ENCODE peak calls at places on chromosomes 11 and 22, in four cellular contexts. P is GM12878, T is stomach, F is HCT116. A is an unnamed sample.

GRCh38 chr11:64715756-64716470 is 7.1 kb downstream of the NRXN2 start:
- DNase-seq in P (no peak), T (no peak), F (no peak), A (no peak)

GRCh38 chr11:126628790-126629621 is 273.5 kb downstream of the ST3GAL4 start:
- DNase-seq in P (no peak), T (no peak), F (no peak), A (no peak)

GRCh38 chr11:41281131-41281742 is 178.2 kb downstream of the LRRC4C start:
- DNase-seq in P (no peak), T (no peak), F (no peak), A (no peak)

GRCh38 chr11:15621565-15621964 is 506.8 kb downstream of the INSC start:
- DNase-seq in P (no peak), T (no peak), F (no peak), A (no peak)

GRCh38 chr11:128776434-128777284 is 82.8 kb downstream of the FLI1 start:
- DNase-seq in P (no peak), T (peak; percentile 49), F (peak; percentile 22), A (no peak)

GRCh38 chr11:37929100-37929649 is 1331.1 kb upstream of the RAG2 start:
- DNase-seq in P (no peak), T (no peak), F (no peak), A (no peak)

GRCh38 chr22:25736378-25737011 is 5.5 kb upstream of the MYO18B start:
- DNase-seq in P (no peak), T (no peak), F (no peak), A (no peak)

GRCh38 chr11:77656362-77656761 is 18.8 kb upstream of the CLNS1A start:
- DNase-seq in P (no peak), T (no peak), F (no peak), A (no peak)

GRCh38 chr11:66727883-66728759 is 895 bp downstream of the SPTBN2 start:
- DNase-seq in P (no peak), T (no peak), F (no peak), A (no peak)

GRCh38 chr11:35526370-35526792 is 965 bp upstream of the PAMR1 start:
- DNase-seq in P (no peak), T (no peak), F (peak; percentile 27), A (no peak)

GRCh38 chr11:35615911-35616900 is 2.1 kb upstream of the FJX1 start:
- DNase-seq in P (no peak), T (no peak), F (no peak), A (no peak)

GRCh38 chr11:119743041-119743440 is 14.0 kb upstream of the NECTIN1 start:
- DNase-seq in P (no peak), T (no peak), F (no peak), A (no peak)

GRCh38 chr11:69003301-69003865 is 9.7 kb downstream of the MRGPRF start:
- DNase-seq in P (no peak), T (no peak), F (no peak), A (no peak)

GRCh38 chr11:12287374-12288211 is 89.8 kb upstream of the PARVA start:
- DNase-seq in P (no peak), T (peak; percentile 26), F (peak; percentile 78), A (peak; percentile 88)
- TF ChIP-seq CTCF in P (peak; percentile 32), T (no peak), F (peak; percentile 90), A (no peak)

DNA sequence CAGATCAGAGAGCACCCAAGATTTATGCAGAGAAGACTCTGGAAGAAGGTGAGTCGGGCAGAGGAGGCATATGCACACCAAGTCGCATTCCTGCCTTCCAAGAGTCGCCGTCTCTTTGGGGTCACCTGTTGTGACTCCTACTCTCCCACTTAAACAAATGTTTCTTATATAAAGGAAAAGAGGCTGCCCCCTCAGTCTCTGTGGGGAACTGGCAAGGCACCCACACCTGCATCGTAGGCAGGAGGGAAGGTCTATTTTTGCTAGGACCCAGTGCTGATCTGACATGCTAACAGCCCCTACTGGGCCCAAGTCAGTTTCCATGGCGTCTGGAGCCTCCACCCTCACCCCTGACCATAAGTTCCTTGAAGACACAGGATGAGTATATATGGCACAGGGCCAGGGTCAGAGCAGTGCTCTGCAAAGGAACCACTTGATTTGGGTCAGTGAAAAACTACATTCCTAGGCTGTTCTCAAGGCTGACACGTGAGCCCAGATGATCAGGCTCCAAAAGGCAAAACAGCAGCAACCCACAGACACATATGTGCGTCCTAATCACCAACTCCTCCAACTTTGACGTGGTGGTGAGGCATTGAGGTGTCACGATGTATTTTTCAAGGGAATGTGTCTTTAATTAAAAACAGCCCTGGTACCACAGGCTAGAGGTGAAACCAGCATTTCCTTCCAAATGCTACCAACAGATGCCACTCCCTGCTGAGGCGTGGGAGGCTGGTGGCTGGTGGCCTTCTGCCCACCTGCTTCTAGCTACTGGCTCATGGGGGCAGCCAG is 55.6 kb upstream of the CSNK2A3 start:
- DNase-seq in P (no peak), T (no peak), F (no peak), A (no peak)
- H3K27ac ChIP-seq in P (no peak overlapping the region), T (no peak overlapping the region), F (no peak overlapping the region), A (no peak overlapping the region)

GRCh38 chr22:40648386-40648785 is 11.9 kb upstream of the MRTFA start:
- DNase-seq in P (no peak), T (no peak), F (no peak), A (no peak)

GRCh38 chr22:40651057-40651456 is 14.5 kb upstream of the MRTFA start:
- DNase-seq in P (no peak), T (no peak), F (no peak), A (no peak)

GRCh38 chr22:40654522-40655167 is 18.1 kb upstream of the MRTFA start:
- DNase-seq in P (no peak), T (peak; percentile 64), F (no peak), A (no peak)

GRCh38 chr22:40653361-40653760 is 16.8 kb upstream of the MRTFA start:
- DNase-seq in P (no peak), T (no peak), F (no peak), A (no peak)

GRCh38 chr22:40651563-40652501 is 15.3 kb upstream of the MRTFA start:
- DNase-seq in P (no peak), T (peak; percentile 95), F (peak; percentile 95), A (no peak)
- TF ChIP-seq POLR2A in P (peak; percentile 91), T (peak; percentile 60), F (peak; percentile 93), A (no peak)

DNA sequence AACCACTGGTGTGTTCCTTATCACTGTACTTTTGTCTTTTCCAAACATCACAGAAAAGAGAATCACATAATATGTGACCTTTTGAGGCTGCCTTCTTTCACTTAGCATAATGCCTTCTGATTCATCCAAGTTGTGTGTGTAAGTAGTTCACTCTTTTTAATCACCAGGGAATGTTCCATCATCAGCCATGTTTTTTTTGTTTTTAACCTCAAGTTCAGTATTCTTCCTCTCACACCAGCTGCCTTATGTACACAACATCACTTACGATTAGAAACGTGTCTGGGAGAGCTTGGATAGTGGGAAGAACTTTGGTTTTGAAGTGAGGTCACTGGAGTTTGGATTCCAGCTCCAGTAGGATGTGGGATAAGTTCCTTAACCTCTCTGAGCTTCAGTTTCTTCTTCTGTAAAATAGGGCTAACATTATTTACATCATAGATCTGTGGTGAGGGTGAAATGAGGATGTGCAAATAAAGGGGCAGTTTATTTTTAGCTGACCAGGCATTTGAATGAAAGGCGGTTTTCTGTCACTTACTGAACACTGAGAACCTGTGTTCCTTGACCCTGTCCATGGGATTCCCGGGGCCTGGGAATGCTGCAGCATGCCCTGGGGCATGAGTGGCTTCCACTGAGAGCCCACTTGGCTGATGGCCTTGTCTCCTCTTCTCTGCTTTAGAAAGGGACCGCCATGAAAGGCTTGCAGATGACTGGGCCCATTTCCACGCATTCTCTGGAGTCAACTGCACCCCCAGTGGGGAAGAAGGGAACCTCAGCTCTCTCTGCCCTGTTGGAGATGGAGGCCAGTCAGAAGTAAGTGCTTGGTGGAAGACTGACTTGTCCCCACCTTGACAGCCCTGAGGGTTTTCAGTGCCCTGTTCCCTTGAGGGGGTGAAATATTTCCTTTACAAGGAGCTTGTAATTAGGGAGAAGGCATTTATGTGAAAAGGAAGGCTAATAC is 92.6 kb downstream of the DEPDC5 start:
- DNase-seq in P (no peak), T (no peak), F (no peak), A (no peak)
- TF ChIP-seq CTCF in P (peak; percentile 36), T (no peak), F (peak; percentile 60), A (no peak)

GRCh38 chr11:93729129-93729616 is 12.1 kb downstream of the TAF1D start:
- DNase-seq in P (no peak), T (no peak), F (no peak), A (no peak)

GRCh38 chr11:93732237-93732892 is 8.9 kb downstream of the TAF1D start:
- DNase-seq in P (no peak), T (no peak), F (no peak), A (no peak)

GRCh38 chr11:93727985-93728791 is 13.1 kb downstream of the TAF1D start:
- DNase-seq in P (no peak), T (no peak), F (no peak), A (no peak)

GRCh38 chr11:93728792-93729128 is 12.5 kb downstream of the TAF1D start:
- DNase-seq in P (no peak), T (no peak), F (no peak), A (no peak)

GRCh38 chr11:93730108-93731107 is 10.9 kb downstream of the TAF1D start:
- DNase-seq in P (no peak), T (no peak), F (no peak), A (no peak)
- H3K27ac ChIP-seq in P (no peak overlapping the region), T (no peak overlapping the region), F (no peak overlapping the region), A (no peak overlapping the region)

DNA sequence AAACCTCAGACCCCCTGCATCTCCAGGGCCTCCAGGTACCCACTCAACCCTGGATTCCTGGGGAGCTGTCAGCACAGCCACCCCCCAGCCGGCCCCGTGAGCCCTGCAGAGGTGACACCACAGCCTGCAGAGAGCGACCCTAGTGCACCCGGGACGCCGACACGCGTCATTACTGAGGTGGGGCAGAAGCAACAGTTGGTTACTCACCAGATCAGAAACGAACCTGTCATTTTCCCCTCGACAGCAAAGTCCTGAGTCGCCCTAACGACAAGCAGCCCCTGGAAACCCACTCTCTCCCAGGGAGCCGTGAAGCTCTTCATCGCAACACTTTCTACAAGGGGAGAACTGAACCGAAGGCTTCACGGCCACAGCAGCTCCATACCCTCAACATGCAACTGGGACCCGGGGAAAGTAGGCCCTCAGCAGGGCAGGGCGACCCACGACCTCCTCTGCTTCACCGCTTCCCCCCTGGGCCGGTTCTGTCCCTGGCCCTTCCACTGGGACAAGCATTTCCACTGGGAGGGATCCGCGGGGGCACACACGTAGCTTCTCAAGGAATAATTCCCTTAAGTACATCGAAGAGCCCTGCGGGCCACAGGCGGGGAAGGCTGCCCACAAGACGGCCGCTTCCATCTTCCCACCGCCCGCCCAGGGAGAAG is 1.6 kb downstream of the BRD1 start:
- DNase-seq in P (no peak), T (peak; percentile 40), F (no peak), A (no peak)
- TF ChIP-seq POLR2A in P (no peak), T (no peak), F (no peak), A (no peak)

GRCh38 chr11:32173435-32173834 is 82.6 kb downstream of the RCN1 start:
- DNase-seq in P (no peak), T (peak; percentile 61), F (peak; percentile 34), A (no peak)
- TF ChIP-seq CTCF in P (peak; percentile 82), T (no peak), F (peak; percentile 55), A (peak; percentile 38)

DNA sequence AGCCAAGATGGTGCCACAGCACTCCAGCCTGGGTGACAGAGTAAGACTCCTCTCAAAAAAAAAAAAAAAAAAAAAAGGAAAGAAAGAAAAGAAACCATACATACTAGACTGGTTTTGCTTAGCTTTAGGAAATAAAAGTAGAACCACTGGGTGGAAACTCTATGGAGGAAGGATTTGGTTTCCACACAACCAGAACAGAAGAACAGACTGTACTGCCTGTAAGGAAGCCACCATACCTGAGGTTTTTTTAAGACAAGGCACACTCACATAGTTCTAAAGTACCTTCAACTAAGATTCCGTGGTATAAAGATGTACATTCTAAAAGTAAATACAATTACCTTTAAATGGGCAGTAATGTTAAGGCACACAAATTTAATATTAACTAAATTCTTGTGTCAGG is 58.6 kb downstream of the NUP98 start:
- DNase-seq in P (no peak), T (no peak), F (no peak), A (no peak)
- H3K27ac ChIP-seq in P (no peak overlapping the region), T (no peak overlapping the region), F (no peak overlapping the region), A (no peak overlapping the region)

A was measured in vagina.